ENCODE peak calls at places on chromosomes 6 and 20, in five cellular contexts. X is RKO; J is NCI-H510A treated with DMSO at 0.1 percent for 48 hours; R is activated T-helper 1 cell treated with anti-CD3 and anti-CD28 coated beads, Interleukin-2, amount 50 U/mL, for 16 hours; C is activated CD4-positive, alpha-beta T cell treated with anti-CD3 and anti-CD28 coated beads, Interleukin-2, amount 50 U/mL, for 1 hour. D is an unnamed sample.

GRCh38 chr20:45157977-45158376 is 16.7 kb upstream of the PI3 start:
- DNase-seq in X (peak), J (no peak), R (no peak), C (no peak), D (no peak)

GRCh38 chr6:27575594-27576361 is 102.9 kb upstream of the ZNF184 start:
- DNase-seq in X (peak), J (no peak), R (no peak), C (no peak), D (no peak)

GRCh38 chr20:51422912-51423667 is 119.4 kb downstream of the NFATC2 start:
- DNase-seq in X (no peak), J (no peak), R (no peak), C (no peak), D (no peak)

GRCh38 chr6:156752666-156753301 is 24.4 kb upstream of the ARID1B start:
- DNase-seq in X (no peak), J (peak), R (no peak), C (no peak), D (no peak)

GRCh38 chr20:36526521-36527011 is 14.8 kb upstream of the MYL9 start:
- DNase-seq in X (no peak), J (no peak), R (no peak), C (no peak), D (no peak)

GRCh38 chr6:126054258-126054702 is 67.9 kb downstream of the TRMT11 start:
- DNase-seq in X (no peak), J (no peak), R (no peak), C (no peak), D (no peak)

GRCh38 chr20:21352703-21353102 is 44.6 kb downstream of the NKX2-4 start:
- DNase-seq in X (peak), J (no peak), R (no peak), C (no peak), D (no peak)

GRCh38 chr6:87815449-87815848 is 113.4 kb upstream of the AKIRIN2 start:
- DNase-seq in X (no peak), J (no peak), R (no peak), C (no peak), D (no peak)

GRCh38 chr20:62860924-62861691 is 514 bp downstream of the TCFL5 start:
- DNase-seq in X (peak), J (no peak), R (no peak), C (peak), D (peak)

GRCh38 chr6:143896096-143896880 is 32.0 kb downstream of the ZC2HC1B start:
- DNase-seq in X (no peak), J (no peak), R (no peak), C (no peak), D (no peak)

GRCh38 chr6:168165373-168165772 is 86.4 kb upstream of the FRMD1 start:
- DNase-seq in X (no peak), J (no peak), R (no peak), C (no peak), D (no peak)

GRCh38 chr20:3406481-3407425 is 716 bp downstream of the DNAAF9 start:
- DNase-seq in X (no peak), J (peak), R (no peak), C (no peak), D (peak)

GRCh38 chr6:37491830-37492208 is 7.9 kb downstream of the CCDC167 start:
- DNase-seq in X (no peak), J (no peak), R (no peak), C (no peak), D (no peak)

GRCh38 chr6:37550436-37550835 is 50.7 kb upstream of the CCDC167 start:
- DNase-seq in X (peak), J (no peak), R (no peak), C (no peak), D (no peak)

GRCh38 chr6:24009319-24009718 is 116.7 kb upstream of the NRSN1 start:
- DNase-seq in X (no peak), J (no peak), R (no peak), C (no peak), D (no peak)

GRCh38 chr6:25973923-25974555 is 11.4 kb downstream of the TRIM38 start:
- DNase-seq in X (no peak), J (no peak), R (no peak), C (no peak), D (no peak)

GRCh38 chr6:4460595-4461475 is 315.4 kb upstream of the CDYL start:
- DNase-seq in X (no peak), J (no peak), R (no peak), C (no peak), D (no peak)

GRCh38 chr20:62744761-62745160 is 36.1 kb downstream of the NTSR1 start:
- DNase-seq in X (no peak), J (no peak), R (no peak), C (no peak), D (no peak)

GRCh38 chr6:111113731-111114438 is 26.6 kb downstream of the SLC16A10 start:
- DNase-seq in X (peak), J (no peak), R (no peak), C (peak), D (peak)

GRCh38 chr6:53795702-53796450 is 1.1 kb downstream of the LRRC1 start:
- DNase-seq in X (peak), J (peak), R (no peak), C (no peak), D (peak)

GRCh38 chr6:45816674-45817297 is 198.9 kb downstream of the CLIC5 start:
- DNase-seq in X (no peak), J (no peak), R (no peak), C (no peak), D (no peak)

GRCh38 chr6:135418040-135418439 is 79.5 kb downstream of the AHI1 start:
- DNase-seq in X (no peak), J (no peak), R (no peak), C (no peak), D (no peak)

GRCh38 chr20:17680128-17680835 is 1.8 kb downstream of the RRBP1 start:
- DNase-seq in X (peak), J (peak), R (no peak), C (no peak), D (peak)

GRCh38 chr20:63060057-63060991 is 53.6 kb upstream of the BHLHE23 start:
- DNase-seq in X (peak), J (no peak), R (no peak), C (no peak), D (no peak)

GRCh38 chr6:149984778-149985177 is 21.0 kb downstream of the ULBP1 start:
- DNase-seq in X (no peak), J (no peak), R (no peak), C (no peak), D (no peak)

GRCh38 chr20:324177-325042 is 942 bp upstream of the SOX12 start:
- DNase-seq in X (peak), J (peak), R (peak), C (peak), D (peak)

GRCh38 chr6:24140572-24140971 is 14.6 kb downstream of the NRSN1 start:
- DNase-seq in X (no peak), J (no peak), R (no peak), C (no peak), D (no peak)

GRCh38 chr6:37698264-37699137 is 818 bp upstream of the MDGA1 start:
- DNase-seq in X (no peak), J (peak), R (peak), C (peak), D (peak)

GRCh38 chr6:100300221-100300736 is 164.4 kb downstream of the SIM1 start:
- DNase-seq in X (peak), J (no peak), R (no peak), C (no peak), D (no peak)

GRCh38 chr6:168838000-168838399 is 397.0 kb downstream of the SMOC2 start:
- DNase-seq in X (no peak), J (peak), R (no peak), C (no peak), D (no peak)